ENCODE peak calls at places on chromosomes 1 and 21, in six cellular contexts. O, T, W, V, M and E are unnamed samples.

GRCh38 chr1:86423473-86423872 is 498 bp upstream of the CLCA2 start:
- DNase-seq in W (no peak), M (peak; percentile 18), V (no peak), T (no peak), O (no peak), E (no peak)

GRCh38 chr1:220786337-220787068 is at the start of gene MTARC1:
- DNase-seq in W (peak; percentile 38), O (no peak), V (peak; percentile 83), M (peak; percentile 32), T (no peak), E (peak; percentile 95)

GRCh38 chr1:22754106-22754768 is 43.6 kb downstream of the EPHB2 start:
- DNase-seq in M (no peak), W (peak; percentile 37), T (no peak), V (no peak), O (no peak), E (no peak)

GRCh38 chr1:235004840-235005391 is 123.7 kb downstream of the TOMM20 start:
- DNase-seq in V (no peak), O (no peak), M (no peak), T (no peak), W (no peak), E (no peak)

GRCh38 chr1:154941332-154941995 is 4.9 kb upstream of the PMVK start:
- DNase-seq in T (no peak), M (no peak), W (no peak), V (no peak), O (no peak), E (peak; percentile 86)

GRCh38 chr1:155166373-155167165 is 6.5 kb downstream of the KRTCAP2 start:
- DNase-seq in M (no peak), O (no peak), W (no peak), T (peak; percentile 70), V (peak; percentile 83), E (peak; percentile 25)

GRCh38 chr21:37249112-37249904 is 17.8 kb downstream of the VPS26C start:
- DNase-seq in W (no peak), O (no peak), V (no peak), T (no peak), M (no peak), E (no peak)

GRCh38 chr1:161089251-161089924 is at the start of gene NECTIN4:
- DNase-seq in V (peak; percentile 44), O (no peak), T (no peak), W (no peak), M (no peak), E (no peak)

GRCh38 chr1:211684791-211685190 is 9.4 kb upstream of the NEK2 start:
- DNase-seq in O (no peak), V (no peak), T (no peak), W (no peak), M (no peak), E (no peak)

GRCh38 chr1:164440222-164440621 is 118.8 kb upstream of the PBX1 start:
- DNase-seq in V (no peak), M (no peak), T (peak; percentile 31), W (peak; percentile 7), O (no peak), E (peak; percentile 50)

GRCh38 chr1:36517415-36517814 is 34.7 kb upstream of the CSF3R start:
- DNase-seq in M (no peak), V (no peak), T (no peak), W (no peak), O (no peak), E (peak; percentile 76)

GRCh38 chr1:85692730-85693314 is 15.4 kb downstream of the ZNHIT6 start:
- DNase-seq in V (no peak), O (no peak), M (no peak), W (peak; percentile 80), T (no peak), E (no peak)

GRCh38 chr1:228343211-228343661 is 63.4 kb downstream of the TRIM11 start:
- DNase-seq in M (no peak), W (no peak), T (peak; percentile 8), O (no peak), V (peak; percentile 49), E (peak; percentile 2)

GRCh38 chr1:13926556-13926955 is 226.6 kb downstream of the PRDM2 start:
- DNase-seq in M (no peak), V (no peak), W (no peak), O (no peak), T (no peak), E (no peak)

GRCh38 chr1:151822404-151822803 is 9.2 kb downstream of the RORC start:
- DNase-seq in T (no peak), V (no peak), W (no peak), M (no peak), O (no peak), E (peak; percentile 66)

GRCh38 chr1:41319106-41319755 is 42.0 kb upstream of the FOXO6 start:
- DNase-seq in O (no peak), W (no peak), V (no peak), M (no peak), T (no peak), E (no peak)

GRCh38 chr1:87513270-87513669 is 184.6 kb downstream of the LMO4 start:
- DNase-seq in V (no peak), T (no peak), W (peak; percentile 43), M (no peak), O (no peak), E (no peak)

GRCh38 chr1:62271932-62272728 is 47.1 kb downstream of the KANK4 start:
- DNase-seq in M (no peak), T (no peak), V (no peak), W (no peak), O (peak; percentile 65), E (no peak)

GRCh38 chr1:155504207-155504606 is 58.4 kb downstream of the ASH1L start:
- DNase-seq in O (no peak), M (no peak), V (no peak), W (peak; percentile 39), T (no peak), E (no peak)

GRCh38 chr1:193471981-193472380 is 285.6 kb upstream of the B3GALT2 start:
- DNase-seq in V (no peak), O (no peak), W (peak; percentile 55), M (no peak), T (no peak), E (no peak)

GRCh38 chr1:229148041-229148671 is 122.8 kb upstream of the RAB4A start:
- DNase-seq in M (no peak), O (no peak), T (no peak), V (no peak), W (no peak), E (peak; percentile 24)

GRCh38 chr1:168439451-168440375 is 104.1 kb downstream of the XCL2 start:
- DNase-seq in T (peak; percentile 84), W (peak; percentile 88), V (peak; percentile 55), M (peak; percentile 71), O (peak; percentile 85), E (peak; percentile 68)
- H3K4me3 ChIP-seq in T (no peak overlapping the region), W (no peak overlapping the region), V (peak overlapping the region; percentile 44), M (no peak overlapping the region), O (peak overlapping the region; percentile 21), E (peak overlapping the region; percentile 32)

DNA sequence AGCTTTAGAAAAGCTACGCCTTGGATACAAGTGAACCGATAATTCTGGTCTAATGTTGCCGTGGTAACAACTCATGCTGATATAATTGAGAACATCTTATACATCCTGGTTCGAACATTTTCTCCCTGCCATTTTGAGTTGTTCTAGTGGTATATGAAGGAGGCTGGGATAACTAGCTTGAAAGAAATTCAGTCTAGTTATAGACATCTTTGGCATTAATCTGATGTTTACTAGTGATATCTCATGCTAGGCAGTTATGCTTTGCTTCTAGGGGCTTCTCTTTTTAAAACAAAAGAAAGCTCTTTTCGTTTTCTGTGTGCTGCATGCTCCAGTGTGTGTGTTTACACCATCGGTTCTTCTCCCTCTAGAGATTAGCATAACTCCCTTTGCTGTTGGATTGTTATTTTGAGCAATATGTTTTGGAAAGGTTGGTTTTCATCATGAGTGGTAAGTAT is 20.5 kb downstream of the PRKACB start:
- DNase-seq in O (no peak), W (peak; percentile 36), T (no peak), M (no peak), V (no peak), E (no peak)
- H3K4me3 ChIP-seq in O (no peak overlapping the region), W (peak overlapping the region; percentile 21), T (no peak overlapping the region), M (peak overlapping the region; percentile 19), V (peak overlapping the region; percentile 23), E (no peak overlapping the region)

GRCh38 chr1:94237291-94238226 is at the start of gene ARHGAP29:
- DNase-seq in V (peak; percentile 92), M (peak; percentile 92), W (peak; percentile 78), O (peak; percentile 31), T (peak; percentile 58), E (peak; percentile 89)
- H3K4me3 ChIP-seq in V (peak within 1 kb of the TSS; percentile 84), M (peak within 1 kb of the TSS; percentile 90), W (peak within 1 kb of the TSS; percentile 96), O (peak within 1 kb of the TSS; percentile 28), T (peak within 1 kb of the TSS; percentile 56), E (peak within 1 kb of the TSS; percentile 79)

GRCh38 chr21:32387151-32387550 is 5.7 kb downstream of the URB1 start:
- DNase-seq in V (no peak), O (no peak), M (no peak), T (no peak), W (no peak), E (no peak)

GRCh38 chr21:32386195-32386870 is 6.5 kb downstream of the URB1 start:
- DNase-seq in V (no peak), O (no peak), W (no peak), T (no peak), M (peak; percentile 27), E (no peak)

GRCh38 chr21:32389337-32390015 is 3.3 kb downstream of the URB1 start:
- DNase-seq in M (no peak), V (no peak), W (peak; percentile 57), T (no peak), O (no peak), E (no peak)

GRCh38 chr21:32391755-32392154 is 1.1 kb downstream of the URB1 start:
- DNase-seq in V (no peak), O (no peak), W (no peak), M (no peak), T (no peak), E (no peak)

DNA sequence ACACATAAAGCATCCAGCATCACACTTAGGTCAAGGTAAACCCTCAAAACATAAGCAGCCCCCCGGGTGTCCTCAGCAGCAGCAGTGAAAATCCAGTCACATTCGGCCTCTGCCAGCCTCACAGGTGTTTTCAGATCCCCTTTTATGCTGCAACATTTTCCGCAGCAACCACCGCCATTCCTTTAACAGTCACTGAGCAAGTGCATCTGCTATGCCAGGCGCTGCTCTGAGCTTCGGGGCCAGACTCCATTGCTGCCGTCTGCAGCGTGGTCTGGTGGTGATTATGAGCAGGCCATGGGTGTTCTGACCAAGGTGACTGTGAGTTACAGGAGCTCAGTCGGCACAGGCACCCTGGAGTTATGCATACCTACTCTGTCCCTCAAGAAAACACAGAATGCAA is 4.5 kb downstream of the URB1 start:
- DNase-seq in V (no peak), M (no peak), W (no peak), O (no peak), T (no peak), E (no peak)
- H3K4me3 ChIP-seq in V (no peak overlapping the region), M (no peak overlapping the region), W (no peak overlapping the region), O (no peak overlapping the region), T (no peak overlapping the region), E (no peak overlapping the region)

GRCh38 chr21:41369105-41369914 is 7.5 kb downstream of the MX2 start:
- DNase-seq in M (no peak), T (no peak), V (peak; percentile 75), W (no peak), O (peak; percentile 46), E (peak; percentile 81)
- H3K4me3 ChIP-seq in M (no peak overlapping the region), T (peak overlapping the region; percentile 23), V (peak overlapping the region; percentile 50), W (no peak overlapping the region), O (peak overlapping the region; percentile 66), E (no peak overlapping the region)